ENCODE peak calls at places on chromosome 19, in six cellular contexts. One of them, this sample, is unnamed.

GRCh38 chr19:56507446-56508281 is at the start of gene ZNF471:
- DNase-seq in GM23248: peak; percentile 100
- DNase-seq in IMR-90: peak; percentile 98
- DNase-seq in activated CD4-positive, CD25-positive, alpha-beta regulatory T cell: peak; percentile 40
- DNase-seq in Daoy: peak; percentile 98
- DNase-seq in activated CD4-positive, alpha-beta T cell treated with anti-CD3 and anti-CD28 coated beads for 48 hours: peak; percentile 88
- DNase-seq in this sample: no peak

GRCh38 chr19:32258167-32258566 is 87.2 kb upstream of the ZNF507 start:
- DNase-seq in activated CD4-positive, CD25-positive, alpha-beta regulatory T cell: no peak
- DNase-seq in IMR-90: no peak
- DNase-seq in Daoy: no peak
- DNase-seq in activated CD4-positive, alpha-beta T cell treated with anti-CD3 and anti-CD28 coated beads for 48 hours: no peak
- DNase-seq in GM23248: no peak
- DNase-seq in this sample: no peak

GRCh38 chr19:47284324-47284899 is 9.7 kb downstream of the INAFM1 start:
- DNase-seq in GM23248: peak; percentile 53
- DNase-seq in activated CD4-positive, CD25-positive, alpha-beta regulatory T cell: no peak
- DNase-seq in Daoy: peak; percentile 46
- DNase-seq in activated CD4-positive, alpha-beta T cell treated with anti-CD3 and anti-CD28 coated beads for 48 hours: peak; percentile 38
- DNase-seq in IMR-90: peak; percentile 68
- DNase-seq in this sample: peak; percentile 64

GRCh38 chr19:7294571-7295212 is 478 bp upstream of the INSR start:
- DNase-seq in IMR-90: peak; percentile 16
- DNase-seq in Daoy: peak; percentile 75
- DNase-seq in activated CD4-positive, alpha-beta T cell treated with anti-CD3 and anti-CD28 coated beads for 48 hours: peak; percentile 53
- DNase-seq in activated CD4-positive, CD25-positive, alpha-beta regulatory T cell: no peak
- DNase-seq in GM23248: peak; percentile 72
- DNase-seq in this sample: peak; percentile 82

GRCh38 chr19:5809053-5809452 is 4.2 kb downstream of the NRTN start:
- DNase-seq in Daoy: no peak
- DNase-seq in activated CD4-positive, CD25-positive, alpha-beta regulatory T cell: no peak
- DNase-seq in GM23248: no peak
- DNase-seq in activated CD4-positive, alpha-beta T cell treated with anti-CD3 and anti-CD28 coated beads for 48 hours: no peak
- DNase-seq in IMR-90: no peak
- DNase-seq in this sample: no peak

GRCh38 chr19:4099054-4099764 is 24.7 kb downstream of the MAP2K2 start:
- DNase-seq in activated CD4-positive, alpha-beta T cell treated with anti-CD3 and anti-CD28 coated beads for 48 hours: no peak
- DNase-seq in activated CD4-positive, CD25-positive, alpha-beta regulatory T cell: no peak
- DNase-seq in IMR-90: no peak
- DNase-seq in Daoy: no peak
- DNase-seq in GM23248: no peak
- DNase-seq in this sample: no peak

GRCh38 chr19:45251452-45252354 is 632 bp downstream of the MARK4 start:
- DNase-seq in IMR-90: no peak
- DNase-seq in activated CD4-positive, alpha-beta T cell treated with anti-CD3 and anti-CD28 coated beads for 48 hours: peak; percentile 16
- DNase-seq in GM23248: peak; percentile 56
- DNase-seq in activated CD4-positive, CD25-positive, alpha-beta regulatory T cell: no peak
- DNase-seq in Daoy: no peak
- DNase-seq in this sample: no peak

GRCh38 chr19:18715416-18715815 is 31.9 kb downstream of the CRTC1 start:
- DNase-seq in Daoy: no peak
- DNase-seq in IMR-90: no peak
- DNase-seq in activated CD4-positive, alpha-beta T cell treated with anti-CD3 and anti-CD28 coated beads for 48 hours: no peak
- DNase-seq in activated CD4-positive, CD25-positive, alpha-beta regulatory T cell: no peak
- DNase-seq in GM23248: no peak
- DNase-seq in this sample: no peak

GRCh38 chr19:831407-832369 is 4.1 kb downstream of the AZU1 start:
- DNase-seq in GM23248: no peak
- DNase-seq in Daoy: no peak
- DNase-seq in activated CD4-positive, alpha-beta T cell treated with anti-CD3 and anti-CD28 coated beads for 48 hours: no peak
- DNase-seq in IMR-90: no peak
- DNase-seq in activated CD4-positive, CD25-positive, alpha-beta regulatory T cell: no peak
- DNase-seq in this sample: no peak